ENCODE peak calls at places on chromosome 6, in four cellular contexts. Q is Peyer's patch; F is PC-3; U is stimulated activated effector memory CD8-positive, alpha-beta T cell treated with anti-CD3 and anti-CD28 coated beads, Interleukin-12 subunit alpha, Interleukin-12 subunit beta, amount 100 ng/mL, for 72 hours. S is an unnamed sample.

GRCh38 chr6:28907394-28907793 is 16.4 kb downstream of the TRIM27 start:
- DNase-seq in Q (no peak), F (peak; percentile 33), U (no peak), S (peak; percentile 68)

GRCh38 chr6:112216699-112217551 is 37.4 kb downstream of the LAMA4 start:
- DNase-seq in Q (no peak), F (peak; percentile 83), U (no peak), S (peak; percentile 97)

GRCh38 chr6:82364087-82365010 is 732 bp downstream of the TPBG start:
- DNase-seq in Q (peak; percentile 54), F (peak; percentile 68), U (peak; percentile 54), S (peak; percentile 46)

GRCh38 chr6:8387942-8388437 is 47.4 kb downstream of the SLC35B3 start:
- DNase-seq in U (no peak), Q (no peak), F (no peak), S (no peak)

GRCh38 chr6:9126845-9127560 is 691.7 kb upstream of the SLC35B3 start:
- DNase-seq in F (peak; percentile 75), Q (no peak), U (no peak), S (peak; percentile 91)

GRCh38 chr6:39929733-39930461 is 4.4 kb downstream of the MOCS1 start:
- DNase-seq in F (peak; percentile 56), U (no peak), Q (no peak), S (peak; percentile 57)

GRCh38 chr6:126312013-126312665 is 27.8 kb upstream of the CENPW start:
- DNase-seq in F (peak; percentile 49), Q (no peak), U (no peak), S (peak; percentile 44)

GRCh38 chr6:121573466-121573865 is 138.0 kb downstream of the GJA1 start:
- DNase-seq in F (no peak), U (no peak), Q (no peak), S (peak; percentile 36)

GRCh38 chr6:98904096-98904495 is 43.6 kb downstream of the FBXL4 start:
- DNase-seq in Q (no peak), F (no peak), U (no peak), S (no peak)

GRCh38 chr6:168288781-168289570 is 30.6 kb downstream of the DACT2 start:
- DNase-seq in Q (peak; percentile 36), U (no peak), F (no peak), S (no peak)

GRCh38 chr6:13561624-13562267 is 12.7 kb upstream of the SIRT5 start:
- DNase-seq in Q (no peak), F (no peak), U (no peak), S (no peak)

GRCh38 chr6:39334039-39334438 is 11.5 kb upstream of the KCNK16 start:
- DNase-seq in U (no peak), Q (no peak), F (no peak), S (no peak)

GRCh38 chr6:84046755-84047154 is 13.2 kb downstream of the MRAP2 start:
- DNase-seq in Q (no peak), F (no peak), U (no peak), S (no peak)

GRCh38 chr6:160973311-160973710 is 18.3 kb upstream of the MAP3K4 start:
- DNase-seq in Q (no peak), U (no peak), F (no peak), S (no peak)

GRCh38 chr6:36389353-36389752 is 1.9 kb upstream of the ETV7 start:
- DNase-seq in F (no peak), Q (peak; percentile 21), U (no peak), S (no peak)

GRCh38 chr6:135176464-135176863 is 4.6 kb upstream of the MYB start:
- DNase-seq in F (no peak), U (no peak), Q (no peak), S (no peak)

GRCh38 chr6:95679981-95680380 is 102.6 kb downstream of the MANEA start:
- DNase-seq in Q (no peak), F (no peak), U (no peak), S (no peak)

GRCh38 chr6:139271056-139271455 is 20.7 kb downstream of the TXLNB start:
- DNase-seq in U (no peak), Q (peak; percentile 84), F (peak; percentile 62), S (peak; percentile 36)

GRCh38 chr6:155883741-155884140 is 428.1 kb upstream of the NOX3 start:
- DNase-seq in F (no peak), Q (no peak), U (no peak), S (peak; percentile 1)

GRCh38 chr6:20870493-20870892 is 336.2 kb downstream of the CDKAL1 start:
- DNase-seq in Q (no peak), U (no peak), F (no peak), S (no peak)

S was measured in bronchial epithelial cell.